ENCODE peak calls at places on chromosomes 3 and 15, in five cellular contexts. F is lung; S is GM23338; G is activated CD4-positive, alpha-beta T cell treated with anti-CD3 and anti-CD28 coated beads, Interleukin-2, amount 50 U/mL, for 4 hours; K is stomach. B is an unnamed sample.

GRCh38 chr3:112061152-112061551 is 25.0 kb upstream of the C3orf52 start:
- DNase-seq in S (no peak), F (no peak), K (no peak), G (no peak), B (no peak)

GRCh38 chr15:36106640-36107335 is 472.6 kb upstream of the CDIN1 start:
- DNase-seq in K (no peak), G (no peak), S (peak; percentile 6), F (no peak), B (no peak)

GRCh38 chr15:40106203-40107161 is 2.2 kb downstream of the BMF start:
- DNase-seq in F (peak; percentile 81), K (peak; percentile 83), S (peak; percentile 97), G (no peak), B (peak; percentile 85)

GRCh38 chr15:63372753-63373152 is 8.9 kb downstream of the CA12 start:
- DNase-seq in F (no peak), S (no peak), K (no peak), G (no peak), B (no peak)

GRCh38 chr3:159499031-159499793 is 489.4 kb upstream of the IL12A start:
- DNase-seq in K (no peak), G (no peak), S (no peak), F (no peak), B (no peak)

GRCh38 chr3:189841474-189842205 is 210.5 kb downstream of the TP63 start:
- DNase-seq in G (no peak), F (no peak), S (peak; percentile 12), K (no peak), B (no peak)

GRCh38 chr3:126132751-126133511 is 47.5 kb downstream of the ALDH1L1 start:
- DNase-seq in G (no peak), S (peak; percentile 82), F (no peak), K (peak; percentile 22), B (peak; percentile 2)

GRCh38 chr3:153290278-153291015 is 128.4 kb downstream of the RAP2B start:
- DNase-seq in G (no peak), K (no peak), F (no peak), S (no peak), B (no peak)

GRCh38 chr15:59741274-59741906 is 52.3 kb upstream of the BNIP2 start:
- DNase-seq in G (no peak), S (peak; percentile 74), K (no peak), F (no peak), B (no peak)

GRCh38 chr15:38176155-38176554 is 76.5 kb upstream of the SPRED1 start:
- DNase-seq in G (no peak), K (no peak), F (no peak), S (no peak), B (no peak)

GRCh38 chr15:88701561-88702095 is 62.8 kb downstream of the ISG20 start:
- DNase-seq in G (peak; percentile 9), S (peak; percentile 69), K (no peak), F (no peak), B (peak; percentile 33)

GRCh38 chr3:53768478-53769459 is 77.5 kb downstream of the CHDH start:
- DNase-seq in S (no peak), K (no peak), G (no peak), F (no peak), B (no peak)

GRCh38 chr3:140163159-140163763 is 228.3 kb downstream of the CLSTN2 start:
- DNase-seq in G (no peak), F (no peak), K (no peak), S (no peak), B (no peak)

GRCh38 chr3:64161481-64161952 is 63.7 kb downstream of the PRICKLE2 start:
- DNase-seq in F (no peak), S (peak; percentile 30), K (no peak), G (no peak), B (no peak)

GRCh38 chr3:134600166-134600670 is 50.6 kb downstream of the KY start:
- DNase-seq in G (no peak), K (no peak), F (no peak), S (no peak), B (no peak)

B was measured in transverse colon.